ENCODE peak calls at places on chromosomes 1 and 21, in ten cellular contexts. One of them, this sample, is unnamed.

GRCh38 chr1:107496002-107496401 is 355.2 kb downstream of the NTNG1 start:
- DNase-seq in cardiac muscle cell: no peak
- DNase-seq in tibial artery: no peak
- DNase-seq in left lung: no peak
- DNase-seq in pancreas: no peak
- DNase-seq in spleen: no peak
- DNase-seq in upper lobe of right lung: no peak
- DNase-seq in fibroblast of lung: no peak
- DNase-seq in neural progenitor cell: no peak
- DNase-seq in Caco-2: no peak
- DNase-seq in this sample: no peak

GRCh38 chr1:245026252-245026651 is 128.5 kb upstream of the KIF26B start:
- DNase-seq in cardiac muscle cell: no peak
- DNase-seq in tibial artery: no peak
- DNase-seq in left lung: no peak
- DNase-seq in pancreas: no peak
- DNase-seq in spleen: no peak
- DNase-seq in upper lobe of right lung: no peak
- DNase-seq in fibroblast of lung: no peak
- DNase-seq in neural progenitor cell: no peak
- DNase-seq in Caco-2: no peak
- DNase-seq in this sample: no peak

GRCh38 chr1:77955709-77956108 is 23.2 kb downstream of the FUBP1 start:
- DNase-seq in cardiac muscle cell: no peak
- DNase-seq in tibial artery: no peak
- DNase-seq in left lung: no peak
- DNase-seq in pancreas: no peak
- DNase-seq in spleen: no peak
- DNase-seq in upper lobe of right lung: no peak
- DNase-seq in fibroblast of lung: no peak
- DNase-seq in neural progenitor cell: no peak
- DNase-seq in Caco-2: no peak
- DNase-seq in this sample: no peak

GRCh38 chr1:2050482-2050792 is 226 bp downstream of the PRKCZ start:
- DNase-seq in cardiac muscle cell: no peak
- DNase-seq in tibial artery: no peak
- DNase-seq in left lung: no peak
- DNase-seq in pancreas: peak; percentile 50
- DNase-seq in spleen: no peak
- DNase-seq in upper lobe of right lung: no peak
- DNase-seq in fibroblast of lung: no peak
- DNase-seq in neural progenitor cell: no peak
- DNase-seq in Caco-2: no peak
- DNase-seq in this sample: no peak

GRCh38 chr1:25037174-25038074 is 107.3 kb upstream of the RUNX3 start:
- DNase-seq in cardiac muscle cell: peak; percentile 35
- DNase-seq in tibial artery: no peak
- DNase-seq in left lung: peak; percentile 81
- DNase-seq in pancreas: no peak
- DNase-seq in spleen: peak; percentile 87
- DNase-seq in upper lobe of right lung: no peak
- DNase-seq in fibroblast of lung: peak; percentile 13
- DNase-seq in neural progenitor cell: peak; percentile 70
- DNase-seq in Caco-2: peak; percentile 40
- DNase-seq in this sample: no peak

GRCh38 chr1:166165661-166166399 is 971 bp downstream of the FAM78B start:
- DNase-seq in cardiac muscle cell: no peak
- DNase-seq in tibial artery: peak; percentile 20
- DNase-seq in left lung: peak; percentile 80
- DNase-seq in pancreas: peak; percentile 5
- DNase-seq in spleen: peak; percentile 76
- DNase-seq in upper lobe of right lung: no peak
- DNase-seq in fibroblast of lung: peak; percentile 50
- DNase-seq in neural progenitor cell: peak; percentile 41
- DNase-seq in Caco-2: no peak
- DNase-seq in this sample: peak; percentile 50

GRCh38 chr1:208291923-208292711 is 47.9 kb upstream of the PLXNA2 start:
- DNase-seq in cardiac muscle cell: peak; percentile 4
- DNase-seq in tibial artery: no peak
- DNase-seq in left lung: no peak
- DNase-seq in pancreas: no peak
- DNase-seq in spleen: no peak
- DNase-seq in upper lobe of right lung: no peak
- DNase-seq in fibroblast of lung: no peak
- DNase-seq in neural progenitor cell: no peak
- DNase-seq in Caco-2: peak; percentile 4
- DNase-seq in this sample: no peak

GRCh38 chr1:7199077-7199779 is 414.0 kb downstream of the CAMTA1 start:
- DNase-seq in cardiac muscle cell: no peak
- DNase-seq in tibial artery: no peak
- DNase-seq in left lung: no peak
- DNase-seq in pancreas: no peak
- DNase-seq in spleen: no peak
- DNase-seq in upper lobe of right lung: no peak
- DNase-seq in fibroblast of lung: peak; percentile 14
- DNase-seq in neural progenitor cell: peak; percentile 51
- DNase-seq in Caco-2: no peak
- DNase-seq in this sample: no peak

GRCh38 chr1:98870959-98871903 is 133.4 kb downstream of the PLPPR5 start:
- DNase-seq in cardiac muscle cell: no peak
- DNase-seq in tibial artery: no peak
- DNase-seq in left lung: no peak
- DNase-seq in pancreas: no peak
- DNase-seq in spleen: no peak
- DNase-seq in upper lobe of right lung: no peak
- DNase-seq in fibroblast of lung: peak; percentile 5
- DNase-seq in neural progenitor cell: no peak
- DNase-seq in Caco-2: no peak
- DNase-seq in this sample: no peak

GRCh38 chr1:47901001-47901575 is 96.1 kb downstream of the TRABD2B start:
- DNase-seq in cardiac muscle cell: no peak
- DNase-seq in tibial artery: no peak
- DNase-seq in left lung: no peak
- DNase-seq in pancreas: no peak
- DNase-seq in spleen: no peak
- DNase-seq in upper lobe of right lung: no peak
- DNase-seq in fibroblast of lung: no peak
- DNase-seq in neural progenitor cell: no peak
- DNase-seq in Caco-2: no peak
- DNase-seq in this sample: no peak

GRCh38 chr1:200042437-200043329 is 15.2 kb downstream of the NR5A2 start:
- DNase-seq in cardiac muscle cell: no peak
- DNase-seq in tibial artery: no peak
- DNase-seq in left lung: no peak
- DNase-seq in pancreas: peak; percentile 75
- DNase-seq in spleen: no peak
- DNase-seq in upper lobe of right lung: no peak
- DNase-seq in fibroblast of lung: no peak
- DNase-seq in neural progenitor cell: peak; percentile 61
- DNase-seq in Caco-2: no peak
- DNase-seq in this sample: no peak

GRCh38 chr1:200040516-200041138 is 13.1 kb downstream of the NR5A2 start:
- DNase-seq in cardiac muscle cell: peak; percentile 35
- DNase-seq in tibial artery: no peak
- DNase-seq in left lung: no peak
- DNase-seq in pancreas: peak; percentile 58
- DNase-seq in spleen: no peak
- DNase-seq in upper lobe of right lung: no peak
- DNase-seq in fibroblast of lung: no peak
- DNase-seq in neural progenitor cell: peak; percentile 59
- DNase-seq in Caco-2: peak; percentile 51
- DNase-seq in this sample: no peak

GRCh38 chr1:200043330-200043668 is 15.8 kb downstream of the NR5A2 start:
- DNase-seq in cardiac muscle cell: no peak
- DNase-seq in tibial artery: no peak
- DNase-seq in left lung: no peak
- DNase-seq in pancreas: no peak
- DNase-seq in spleen: no peak
- DNase-seq in upper lobe of right lung: no peak
- DNase-seq in fibroblast of lung: no peak
- DNase-seq in neural progenitor cell: no peak
- DNase-seq in Caco-2: no peak
- DNase-seq in this sample: no peak

GRCh38 chr1:200041337-200042118 is 14.0 kb downstream of the NR5A2 start:
- DNase-seq in cardiac muscle cell: no peak
- DNase-seq in tibial artery: no peak
- DNase-seq in left lung: no peak
- DNase-seq in pancreas: no peak
- DNase-seq in spleen: no peak
- DNase-seq in upper lobe of right lung: no peak
- DNase-seq in fibroblast of lung: no peak
- DNase-seq in neural progenitor cell: peak; percentile 45
- DNase-seq in Caco-2: no peak
- DNase-seq in this sample: no peak

DNA sequence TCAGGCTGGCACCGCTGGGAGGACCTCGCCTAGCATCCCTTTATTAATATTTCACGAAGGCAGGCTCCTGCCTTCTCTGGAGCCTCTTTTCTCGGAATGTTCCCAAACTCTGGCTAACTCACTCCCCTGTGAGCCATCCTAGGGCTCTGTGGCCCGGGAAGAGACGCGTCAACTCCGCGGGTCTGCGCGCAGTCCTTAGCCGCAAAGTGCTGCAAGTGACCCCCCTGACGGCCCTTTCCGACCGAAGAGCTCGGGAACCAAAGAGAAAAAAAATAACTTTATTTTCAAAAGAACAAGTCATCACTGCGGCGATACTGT is 14.6 kb downstream of the NR5A2 start:
- DNase-seq in cardiac muscle cell: no peak
- DNase-seq in tibial artery: no peak
- DNase-seq in left lung: no peak
- DNase-seq in pancreas: no peak
- DNase-seq in spleen: no peak
- DNase-seq in upper lobe of right lung: no peak
- DNase-seq in fibroblast of lung: no peak
- DNase-seq in neural progenitor cell: peak; percentile 58
- DNase-seq in Caco-2: no peak
- DNase-seq in this sample: no peak
- H3K4me3 ChIP-seq in cardiac muscle cell: peak overlapping the region; percentile 13
- H3K4me3 ChIP-seq in tibial artery: peak overlapping the region; percentile 7
- H3K4me3 ChIP-seq in left lung: no peak overlapping the region
- H3K4me3 ChIP-seq in pancreas: peak overlapping the region; percentile 58
- H3K4me3 ChIP-seq in spleen: no peak overlapping the region
- H3K4me3 ChIP-seq in upper lobe of right lung: peak overlapping the region; percentile 54
- H3K4me3 ChIP-seq in fibroblast of lung: no peak overlapping the region
- H3K4me3 ChIP-seq in neural progenitor cell: peak overlapping the region; percentile 30
- H3K4me3 ChIP-seq in Caco-2: peak overlapping the region; percentile 70
- H3K4me3 ChIP-seq in this sample: peak overlapping the region; percentile 60

DNA sequence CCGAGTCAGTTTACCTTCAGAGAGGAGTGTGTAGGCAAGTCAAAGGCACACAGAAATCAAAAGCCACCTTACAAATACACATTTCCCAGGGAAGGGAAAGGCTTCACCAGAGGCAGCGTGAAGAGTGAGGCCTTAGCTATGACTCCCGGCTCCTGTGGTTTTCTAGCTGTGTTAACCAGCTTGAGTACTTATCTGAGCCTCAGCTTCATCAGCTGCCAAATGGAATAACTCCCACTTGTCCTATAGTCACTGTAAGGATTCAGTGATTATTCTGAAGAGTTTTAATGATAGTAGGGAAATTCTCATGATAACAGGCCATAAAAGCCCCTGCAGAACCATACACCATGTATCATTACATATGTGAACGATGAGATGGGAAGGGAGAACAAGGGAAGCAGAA is 63.5 kb downstream of the SLC66A1 start:
- DNase-seq in cardiac muscle cell: peak; percentile 74
- DNase-seq in tibial artery: no peak
- DNase-seq in left lung: no peak
- DNase-seq in pancreas: no peak
- DNase-seq in spleen: no peak
- DNase-seq in upper lobe of right lung: no peak
- DNase-seq in fibroblast of lung: no peak
- DNase-seq in neural progenitor cell: no peak
- DNase-seq in Caco-2: no peak
- DNase-seq in this sample: no peak
- H3K36me3 ChIP-seq in cardiac muscle cell: peaks cover 24% of the 10 kb centered on the region
- H3K36me3 ChIP-seq in tibial artery: peaks cover 41% of the 10 kb centered on the region
- H3K36me3 ChIP-seq in left lung: peaks cover 88% of the 10 kb centered on the region
- H3K36me3 ChIP-seq in pancreas: no peaks in the 10 kb centered on the region
- H3K36me3 ChIP-seq in spleen: peaks cover 67% of the 10 kb centered on the region
- H3K36me3 ChIP-seq in upper lobe of right lung: peaks cover 78% of the 10 kb centered on the region
- H3K36me3 ChIP-seq in fibroblast of lung: peaks cover 21% of the 10 kb centered on the region
- H3K36me3 ChIP-seq in neural progenitor cell: peaks cover 6% of the 10 kb centered on the region
- H3K36me3 ChIP-seq in Caco-2: no peaks in the 10 kb centered on the region
- H3K36me3 ChIP-seq in this sample: peaks cover 82% of the 10 kb centered on the region

GRCh38 chr1:35558374-35559316 is 1.0 kb downstream of the NCDN start:
- DNase-seq in cardiac muscle cell: no peak
- DNase-seq in tibial artery: no peak
- DNase-seq in left lung: no peak
- DNase-seq in pancreas: no peak
- DNase-seq in spleen: peak; percentile 84
- DNase-seq in upper lobe of right lung: no peak
- DNase-seq in fibroblast of lung: no peak
- DNase-seq in neural progenitor cell: peak; percentile 76
- DNase-seq in Caco-2: no peak
- DNase-seq in this sample: no peak
- H3K4me1 ChIP-seq in cardiac muscle cell: peaks cover 13% of the 10 kb centered on the region
- H3K4me1 ChIP-seq in tibial artery: peaks cover 65% of the 10 kb centered on the region
- H3K4me1 ChIP-seq in left lung: peaks cover 62% of the 10 kb centered on the region
- H3K4me1 ChIP-seq in pancreas: peaks cover 17% of the 10 kb centered on the region
- H3K4me1 ChIP-seq in spleen: peaks cover 20% of the 10 kb centered on the region
- H3K4me1 ChIP-seq in upper lobe of right lung: peaks cover 36% of the 10 kb centered on the region
- H3K4me1 ChIP-seq in fibroblast of lung: peaks cover 7% of the 10 kb centered on the region
- H3K4me1 ChIP-seq in neural progenitor cell: peaks cover 26% of the 10 kb centered on the region
- H3K4me1 ChIP-seq in Caco-2: peaks cover 12% of the 10 kb centered on the region
- H3K4me1 ChIP-seq in this sample: peaks cover 43% of the 10 kb centered on the region

DNA sequence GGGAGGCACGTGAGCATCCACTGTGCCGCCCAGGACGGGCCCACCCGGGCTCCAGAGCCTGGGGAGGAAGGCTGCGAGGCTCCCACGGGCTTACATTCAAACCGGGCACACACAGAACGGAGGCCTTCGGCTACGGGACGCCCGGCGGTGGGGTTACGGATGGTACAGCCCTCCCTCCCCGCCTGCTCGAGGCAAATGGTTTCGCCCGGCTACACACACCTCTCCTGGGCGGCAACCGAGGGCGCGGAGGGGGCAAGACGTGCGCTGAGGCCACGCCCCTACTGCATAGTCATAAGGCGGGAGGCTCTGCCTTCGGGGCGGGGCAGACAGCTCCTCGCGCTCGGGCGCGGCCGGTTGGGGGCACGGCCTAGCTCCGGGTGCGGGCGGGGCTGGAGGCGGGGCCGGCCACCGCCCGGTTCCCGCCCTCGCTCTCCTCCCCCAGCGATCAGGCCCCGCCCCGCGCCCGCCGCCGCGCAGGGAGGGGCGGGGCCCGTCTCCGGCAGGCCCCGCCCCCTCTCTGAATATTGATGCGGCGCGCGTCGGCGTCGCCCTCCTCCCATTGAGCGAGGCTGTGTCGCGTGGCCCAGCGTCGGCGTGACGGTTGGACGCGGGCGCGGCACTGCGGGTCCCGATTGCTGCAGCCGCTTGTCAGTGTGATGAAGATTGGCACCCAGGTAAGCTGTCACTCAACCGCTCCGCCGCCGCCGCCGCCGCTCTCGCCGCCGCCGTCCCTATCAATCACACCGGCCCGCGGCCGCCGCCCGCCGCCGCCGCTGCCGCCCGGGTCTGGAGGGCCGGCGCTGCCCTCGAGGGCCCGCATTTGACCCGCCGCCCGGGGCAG is at the start of gene PKNOX1:
- DNase-seq in cardiac muscle cell: peak; percentile 100
- DNase-seq in tibial artery: peak; percentile 99
- DNase-seq in left lung: peak; percentile 100
- DNase-seq in pancreas: peak; percentile 99
- DNase-seq in spleen: peak; percentile 100
- DNase-seq in upper lobe of right lung: peak; percentile 100
- DNase-seq in fibroblast of lung: peak; percentile 97
- DNase-seq in neural progenitor cell: peak; percentile 100
- DNase-seq in Caco-2: peak; percentile 99
- DNase-seq in this sample: peak; percentile 100
- H3K4me3 ChIP-seq in cardiac muscle cell: peak within 1 kb of the TSS; percentile 76
- H3K4me3 ChIP-seq in tibial artery: peak within 1 kb of the TSS; percentile 80
- H3K4me3 ChIP-seq in left lung: peak within 1 kb of the TSS; percentile 59
- H3K4me3 ChIP-seq in pancreas: peak within 1 kb of the TSS; percentile 71
- H3K4me3 ChIP-seq in spleen: peak within 1 kb of the TSS; percentile 41
- H3K4me3 ChIP-seq in upper lobe of right lung: peak within 1 kb of the TSS; percentile 85
- H3K4me3 ChIP-seq in fibroblast of lung: peak within 1 kb of the TSS; percentile 85
- H3K4me3 ChIP-seq in neural progenitor cell: peak within 1 kb of the TSS; percentile 66
- H3K4me3 ChIP-seq in Caco-2: peak within 1 kb of the TSS; percentile 63
- H3K4me3 ChIP-seq in this sample: peak within 1 kb of the TSS; percentile 68

This sample was measured in lower lobe of right lung.